ENCODE peak calls at places on chromosomes 12 and 14, in four cellular contexts. A is H9, O is IMR-90, S is H1. T is an unnamed sample.

GRCh38 chr14:37078131-37078530 is 94.3 kb downstream of the SLC25A21 start:
- DNase-seq in A (no peak), O (no peak), S (no peak), T (no peak)

GRCh38 chr12:10861366-10861765 is 12.1 kb upstream of the PRR4 start:
- DNase-seq in A (no peak), O (no peak), S (no peak), T (no peak)

GRCh38 chr12:98418357-98419075 is 96.9 kb upstream of the TMPO start:
- DNase-seq in A (peak), O (peak), S (no peak), T (peak)

GRCh38 chr12:132322206-132323132 is 6.9 kb downstream of the GALNT9 start:
- DNase-seq in A (no peak), O (no peak), S (no peak), T (no peak)

GRCh38 chr12:110077769-110078168 is 29.4 kb upstream of the C12orf76 start:
- DNase-seq in A (no peak), O (no peak), S (no peak), T (no peak)

GRCh38 chr12:50248406-50248805 is 34.9 kb downstream of the LIMA1 start:
- DNase-seq in A (no peak), O (no peak), S (no peak), T (no peak)

GRCh38 chr14:59343585-59343984 is 121.6 kb downstream of the GPR135 start:
- DNase-seq in A (no peak), O (no peak), S (no peak), T (peak)

GRCh38 chr12:69688021-69688420 is 11.1 kb downstream of the BEST3 start:
- DNase-seq in A (no peak), O (peak), S (no peak), T (peak)

GRCh38 chr12:91817512-91817911 is 328.1 kb downstream of the BTG1 start:
- DNase-seq in A (no peak), O (no peak), S (no peak), T (no peak)

GRCh38 chr14:63542231-63542999 is 762 bp downstream of the PPP2R5E start:
- DNase-seq in A (peak), O (no peak), S (no peak), T (peak)

GRCh38 chr14:88388741-88389282 is 3.4 kb downstream of the SPATA7 start:
- DNase-seq in A (no peak), O (no peak), S (no peak), T (no peak)

GRCh38 chr14:61927015-61927414 is 164.8 kb downstream of the SNAPC1 start:
- DNase-seq in A (no peak), O (peak), S (no peak), T (peak)

GRCh38 chr14:77086951-77087350 is 11.1 kb upstream of the CIPC start:
- DNase-seq in A (no peak), O (no peak), S (no peak), T (peak)

GRCh38 chr14:72701610-72702009 is 192.3 kb downstream of the DPF3 start:
- DNase-seq in A (no peak), O (peak), S (no peak), T (peak)

GRCh38 chr12:113373966-113374365 is 15.6 kb downstream of the PLBD2 start:
- DNase-seq in A (no peak), O (no peak), S (no peak), T (no peak)

GRCh38 chr12:113372371-113372770 is 14.0 kb downstream of the PLBD2 start:
- DNase-seq in A (no peak), O (no peak), S (no peak), T (no peak)

GRCh38 chr12:113374823-113375428 is 16.5 kb downstream of the PLBD2 start:
- DNase-seq in A (no peak), O (no peak), S (no peak), T (no peak)

GRCh38 chr12:113371808-113372207 is 13.4 kb downstream of the PLBD2 start:
- DNase-seq in A (no peak), O (no peak), S (no peak), T (no peak)

GRCh38 chr12:113373440-113373839 is 15.1 kb downstream of the PLBD2 start:
- DNase-seq in A (no peak), O (no peak), S (no peak), T (no peak)
- H3K56ac ChIP-seq in A (no peak), O (no peak), S (peak), T (no peak)

GRCh38 chr14:76055330-76055729 is 69.8 kb downstream of the IFT43 start:
- DNase-seq in A (no peak), O (no peak), S (no peak), T (no peak)
- H3K56ac ChIP-seq in A (no peak), O (no peak), S (no peak), T (no peak)

GRCh38 chr12:3523728-3524127 is 32.7 kb downstream of the PRMT8 start:
- DNase-seq in A (peak), O (no peak), S (no peak), T (no peak)

GRCh38 chr12:3520711-3521110 is 29.7 kb downstream of the PRMT8 start:
- DNase-seq in A (no peak), O (no peak), S (no peak), T (no peak)

GRCh38 chr12:3518902-3519301 is 27.9 kb downstream of the PRMT8 start:
- DNase-seq in A (no peak), O (no peak), S (no peak), T (no peak)

GRCh38 chr12:3523058-3523457 is 32.1 kb downstream of the PRMT8 start:
- DNase-seq in A (no peak), O (no peak), S (no peak), T (no peak)

GRCh38 chr12:3520168-3520567 is 29.2 kb downstream of the PRMT8 start:
- DNase-seq in A (peak), O (no peak), S (no peak), T (no peak)
- H3K56ac ChIP-seq in A (no peak), O (no peak), S (no peak), T (no peak)

GRCh38 chr12:107231269-107231668 is 137.9 kb upstream of the CRY1 start:
- DNase-seq in A (no peak), O (no peak), S (no peak), T (no peak)

GRCh38 chr12:107236824-107237467 is 143.6 kb upstream of the CRY1 start:
- DNase-seq in A (no peak), O (peak), S (no peak), T (peak)

GRCh38 chr12:107238276-107238675 is 144.9 kb upstream of the CRY1 start:
- DNase-seq in A (no peak), O (peak), S (no peak), T (no peak)

GRCh38 chr12:107229827-107230226 is 136.5 kb upstream of the CRY1 start:
- DNase-seq in A (no peak), O (no peak), S (no peak), T (no peak)

DNA sequence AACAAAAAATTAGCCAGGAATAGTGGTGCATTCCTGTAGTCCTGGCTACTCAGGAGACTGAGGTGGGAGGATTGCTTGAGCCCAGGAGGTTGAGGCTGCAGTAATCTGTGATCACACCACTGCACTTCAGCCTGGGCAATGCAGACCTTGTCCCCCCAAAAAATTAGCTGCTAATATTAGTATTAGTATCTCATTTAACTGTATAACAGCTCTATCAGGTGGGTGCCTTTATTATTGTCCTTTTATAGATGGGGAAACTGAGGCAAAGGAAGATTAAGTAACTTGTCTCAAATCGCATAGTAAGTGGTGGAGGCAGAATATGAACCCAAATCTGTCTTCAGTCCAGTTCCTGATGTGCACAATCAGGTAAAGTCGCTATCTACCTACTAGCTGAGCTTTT is 142.3 kb upstream of the CRY1 start:
- DNase-seq in A (no peak), O (no peak), S (no peak), T (no peak)
- H3K56ac ChIP-seq in A (no peak), O (no peak), S (no peak), T (no peak)

DNA sequence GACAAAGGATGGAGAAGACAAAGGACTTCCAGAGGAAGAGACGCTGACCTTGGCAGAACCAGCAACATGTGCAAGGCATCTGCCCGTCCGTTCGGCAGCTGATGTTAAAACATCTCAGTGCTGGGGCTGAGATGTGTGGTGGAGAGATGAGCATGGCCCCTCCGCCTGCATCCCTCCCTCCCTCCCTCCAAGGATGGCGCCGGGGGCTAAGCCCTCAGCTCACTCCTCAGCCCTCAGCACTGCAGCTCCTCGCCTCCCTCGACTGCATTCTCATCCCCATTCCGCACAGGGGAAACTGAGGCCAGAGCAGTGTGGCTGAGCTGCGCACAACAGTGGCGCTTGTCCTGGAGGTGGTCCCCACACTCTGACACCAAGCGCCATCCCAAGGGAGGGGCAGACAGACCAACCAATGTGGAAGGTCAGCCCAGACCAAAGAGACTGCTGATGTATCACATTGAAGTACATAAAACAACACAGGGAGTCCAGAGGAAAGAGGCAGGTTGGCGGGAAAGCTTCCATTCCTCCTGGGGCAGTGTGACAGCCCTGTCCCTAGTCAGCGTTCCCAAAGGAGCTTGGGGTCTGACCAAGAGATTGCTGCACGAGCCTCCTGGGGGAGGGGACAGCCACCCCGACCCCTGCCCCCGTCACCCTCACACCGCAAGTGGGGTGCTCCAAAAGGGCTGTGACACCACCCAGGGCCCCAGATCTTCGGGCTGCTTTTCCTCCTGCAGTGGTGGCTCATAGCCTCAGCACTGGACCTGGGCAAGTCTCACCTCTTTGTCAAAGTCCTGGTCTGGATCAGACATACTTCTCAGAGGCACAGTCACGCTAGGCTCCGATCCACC is 15.1 kb downstream of the AMN start:
- DNase-seq in A (no peak), O (no peak), S (no peak), T (no peak)
- H3K56ac ChIP-seq in A (no peak), O (no peak), S (no peak), T (no peak)

GRCh38 chr12:116125981-116126566 is 151.4 kb downstream of the MED13L start:
- DNase-seq in A (no peak), O (no peak), S (no peak), T (no peak)
- H3K56ac ChIP-seq in A (no peak), O (no peak), S (no peak), T (no peak)

GRCh38 chr12:34124608-34125007 is 102.3 kb downstream of the ALG10 start:
- DNase-seq in A (no peak), O (no peak), S (no peak), T (no peak)

GRCh38 chr12:34121360-34121759 is 99.1 kb downstream of the ALG10 start:
- DNase-seq in A (no peak), O (no peak), S (no peak), T (no peak)

DNA sequence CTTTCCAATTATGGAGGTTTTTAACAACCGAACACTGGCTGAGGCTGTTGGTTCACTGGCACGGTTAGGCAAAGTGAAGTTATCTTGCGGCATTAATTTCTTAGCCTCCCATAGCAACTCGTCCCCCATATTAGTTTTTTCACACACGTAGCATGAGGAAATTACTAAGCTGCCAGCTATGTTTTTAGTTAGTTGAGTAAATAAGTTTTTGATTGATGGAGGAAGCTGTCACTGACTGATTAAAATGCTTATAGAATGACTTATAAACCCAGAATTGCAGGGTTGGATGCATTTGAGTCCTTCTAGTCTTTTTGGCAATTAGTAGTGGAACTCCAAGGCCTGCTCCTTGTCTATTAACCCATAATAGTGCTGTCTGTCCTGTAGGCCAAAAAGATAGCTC is 97.1 kb downstream of the ALG10 start:
- DNase-seq in A (no peak), O (no peak), S (no peak), T (no peak)
- H3K56ac ChIP-seq in A (no peak), O (no peak), S (no peak), T (no peak)

DNA sequence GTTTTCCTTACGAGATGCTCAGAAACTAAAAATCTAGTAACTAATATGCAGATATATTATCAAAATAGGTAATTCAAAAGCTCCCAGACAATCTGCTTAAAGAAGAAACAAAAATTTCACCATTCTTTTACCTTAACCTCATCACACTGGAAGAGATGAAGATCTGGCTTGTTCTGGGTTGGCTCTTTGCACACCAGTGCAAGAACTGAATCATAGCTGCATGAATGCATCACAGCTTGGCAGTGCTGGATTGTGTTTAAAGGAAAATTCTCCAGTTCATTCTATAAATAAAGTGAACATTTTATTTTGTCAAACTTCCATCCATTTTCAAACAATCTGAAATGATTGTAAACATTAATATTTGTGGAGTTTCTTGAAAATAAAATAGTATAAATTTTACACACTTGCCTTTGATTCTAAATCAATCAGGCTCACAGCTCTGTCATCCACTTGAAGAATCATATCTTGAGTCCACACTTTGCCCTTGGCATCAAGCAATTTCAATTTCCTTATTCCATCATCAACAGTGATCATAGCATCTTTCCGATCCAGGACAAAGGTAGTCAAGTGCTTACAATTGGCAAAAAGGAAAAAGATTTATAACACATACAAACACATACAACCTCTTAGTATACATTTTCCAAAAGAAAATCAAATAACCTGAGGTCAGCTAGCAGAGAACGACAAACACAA is 119.8 kb downstream of the EPS8 start:
- DNase-seq in A (no peak), O (peak), S (no peak), T (no peak)
- H3K56ac ChIP-seq in A (no peak), O (peak), S (no peak), T (no peak)